ENCODE peak calls at places on chromosomes 2 and 18, in nine cellular contexts. U, L, Y, S, Z, A, W, O and Q are unnamed samples.

GRCh38 chr2:229071292-229071976 is 199.7 kb downstream of the PID1 start:
- DNase-seq in O (no peak), W (peak), A (no peak), L (no peak), S (no peak), U (no peak), Y (no peak), Z (no peak), Q (no peak)

GRCh38 chr18:47407736-47408135 is 156.3 kb upstream of the SKOR2 start:
- DNase-seq in A (no peak), L (no peak), Z (no peak), Y (no peak), W (no peak), S (no peak), U (no peak), O (no peak), Q (no peak)

GRCh38 chr2:102033028-102033749 is 41.4 kb downstream of the IL1R2 start:
- DNase-seq in U (peak), Y (peak), A (peak), Z (no peak), S (peak), L (peak), O (peak), W (peak), Q (peak)

GRCh38 chr2:158723921-158724802 is 71.0 kb upstream of the DAPL1 start:
- DNase-seq in U (no peak), A (peak), O (no peak), W (no peak), Z (no peak), S (no peak), L (no peak), Y (no peak), Q (peak)

GRCh38 chr2:196464311-196464710 is 175.2 kb upstream of the CCDC150 start:
- DNase-seq in Z (no peak), W (no peak), Y (no peak), L (no peak), S (no peak), U (no peak), O (no peak), A (no peak), Q (no peak)

GRCh38 chr2:23480991-23481797 is 96.2 kb downstream of the KLHL29 start:
- DNase-seq in S (no peak), O (no peak), L (peak), A (peak), Z (no peak), U (no peak), W (peak), Y (peak), Q (peak)

GRCh38 chr2:27212626-27213471 is 781 bp upstream of the SLC5A6 start:
- DNase-seq in O (no peak), A (no peak), W (no peak), L (peak), S (no peak), U (peak), Z (no peak), Y (no peak), Q (no peak)

GRCh38 chr2:30206461-30207430 is 24.6 kb upstream of the LBH start:
- DNase-seq in O (no peak), L (no peak), Y (no peak), A (no peak), W (no peak), U (no peak), Z (no peak), S (no peak), Q (peak)

GRCh38 chr18:62369129-62369644 is 44.1 kb downstream of the TNFRSF11A start:
- DNase-seq in A (no peak), U (no peak), Y (no peak), O (no peak), S (no peak), W (no peak), Z (no peak), L (no peak), Q (no peak)

GRCh38 chr2:29000481-29000880 is 19.4 kb downstream of the TOGARAM2 start:
- DNase-seq in L (no peak), Z (peak), Y (no peak), O (peak), A (no peak), S (peak), W (no peak), U (peak), Q (no peak)

GRCh38 chr2:189826039-189826438 is 41.8 kb downstream of the PMS1 start:
- DNase-seq in O (no peak), L (no peak), Y (no peak), A (no peak), S (no peak), U (no peak), W (no peak), Z (no peak), Q (no peak)

GRCh38 chr2:235008584-235009044 is 56.8 kb downstream of the SH3BP4 start:
- DNase-seq in Z (no peak), A (peak), O (no peak), Y (no peak), W (no peak), S (no peak), U (peak), L (no peak), Q (no peak)

GRCh38 chr2:141490886-141491285 is 639.9 kb downstream of the LRP1B start:
- DNase-seq in U (no peak), L (no peak), S (no peak), W (no peak), Y (no peak), A (no peak), O (no peak), Z (no peak), Q (no peak)

GRCh38 chr2:153971914-153972313 is 100.2 kb downstream of the GALNT13 start:
- DNase-seq in L (no peak), Y (no peak), Z (no peak), O (no peak), W (no peak), A (no peak), S (no peak), U (no peak), Q (no peak)

GRCh38 chr2:113173563-113174368 is at the start of gene PSD4:
- DNase-seq in L (no peak), W (no peak), A (no peak), U (peak), O (peak), S (peak), Y (no peak), Z (peak), Q (no peak)

GRCh38 chr18:68397241-68398035 is 317.5 kb downstream of the TMX3 start:
- DNase-seq in U (no peak), L (no peak), A (no peak), O (no peak), Z (no peak), W (no peak), Y (no peak), S (no peak), Q (peak)

GRCh38 chr2:71060871-71061270 is 7.6 kb upstream of the NAGK start:
- DNase-seq in U (no peak), O (no peak), S (no peak), L (no peak), A (no peak), Z (no peak), W (no peak), Y (no peak), Q (no peak)

GRCh38 chr2:166106431-166107015 is 21.3 kb downstream of the SCN1A start:
- DNase-seq in O (no peak), U (no peak), W (no peak), A (no peak), S (no peak), L (no peak), Y (no peak), Z (no peak), Q (peak)

GRCh38 chr2:240250985-240251847 is 110.8 kb upstream of the OTOS start:
- DNase-seq in A (peak), Z (peak), O (peak), W (no peak), L (peak), U (peak), Y (peak), S (peak), Q (peak)

GRCh38 chr2:674319-674985 is 2.8 kb downstream of the TMEM18 start:
- DNase-seq in O (no peak), Z (no peak), W (no peak), A (no peak), U (no peak), Y (no peak), L (no peak), S (no peak), Q (no peak)

GRCh38 chr2:157786663-157787363 is 89.3 kb downstream of the ACVR1 start:
- DNase-seq in S (no peak), L (no peak), Y (no peak), W (no peak), U (no peak), A (no peak), O (no peak), Z (no peak), Q (peak)

GRCh38 chr18:63779386-63779785 is 4.2 kb downstream of the SERPINB7 start:
- DNase-seq in L (no peak), Z (no peak), S (no peak), W (no peak), Y (no peak), O (no peak), U (no peak), A (no peak), Q (no peak)

GRCh38 chr2:172817411-172817810 is 81.8 kb downstream of the RAPGEF4 start:
- DNase-seq in W (no peak), O (no peak), Y (no peak), A (no peak), S (no peak), U (no peak), Z (no peak), L (no peak), Q (peak)

GRCh38 chr2:172811027-172811426 is 75.4 kb downstream of the RAPGEF4 start:
- DNase-seq in S (no peak), Y (no peak), A (no peak), Z (no peak), L (no peak), U (no peak), W (no peak), O (no peak), Q (no peak)

GRCh38 chr2:172813314-172813888 is 77.8 kb downstream of the RAPGEF4 start:
- DNase-seq in U (no peak), O (no peak), W (no peak), S (no peak), Y (no peak), Z (no peak), A (no peak), L (no peak), Q (peak)
- TF ChIP-seq CTCF in U (peak), O (peak), W (peak), S (peak), Y (peak), Z (no peak), A (peak), L (peak), Q (peak)

GRCh38 chr2:34534341-34534740 is 935.2 kb upstream of the FAM98A start:
- DNase-seq in U (no peak), A (no peak), W (no peak), L (no peak), S (no peak), O (no peak), Z (no peak), Y (no peak), Q (no peak)

GRCh38 chr2:34529965-34530364 is 930.9 kb upstream of the FAM98A start:
- DNase-seq in O (no peak), U (no peak), A (no peak), W (no peak), S (no peak), L (no peak), Z (no peak), Y (no peak), Q (no peak)

DNA sequence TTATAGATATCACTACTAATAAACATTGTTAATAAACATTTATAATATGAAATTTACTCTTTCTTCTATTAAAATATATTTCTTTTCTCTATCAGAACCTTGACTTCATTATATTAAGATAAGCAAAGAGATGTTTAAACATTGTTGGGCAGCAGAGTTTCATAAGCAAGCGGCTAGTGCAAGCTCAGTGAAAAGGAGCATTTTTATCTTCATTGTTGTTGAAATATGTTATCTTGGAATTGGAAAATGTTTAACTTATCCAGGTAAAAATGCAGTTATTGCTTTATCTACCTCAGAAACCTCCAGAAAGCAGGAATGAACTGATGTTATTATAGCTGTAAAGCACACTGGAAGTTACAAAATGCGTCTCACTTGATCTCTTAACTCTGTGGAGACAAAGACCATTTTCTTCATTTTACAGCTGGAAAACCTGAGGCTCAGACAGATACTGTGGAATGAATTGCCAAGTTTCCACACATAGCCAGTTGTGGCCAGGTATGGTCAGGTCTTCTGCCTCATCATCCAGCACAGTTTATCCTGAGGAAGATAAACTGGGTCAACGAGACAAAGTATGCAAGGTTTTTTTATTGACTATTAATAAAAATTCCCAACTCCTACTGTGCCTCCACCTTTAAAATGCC is 934.6 kb upstream of the FAM98A start:
- DNase-seq in S (no peak), U (no peak), A (no peak), L (no peak), Z (no peak), W (no peak), O (no peak), Y (no peak), Q (no peak)
- TF ChIP-seq CTCF in S (no peak), U (no peak), A (no peak), L (no peak), Z (no peak), W (no peak), O (no peak), Y (no peak), Q (no peak)

DNA sequence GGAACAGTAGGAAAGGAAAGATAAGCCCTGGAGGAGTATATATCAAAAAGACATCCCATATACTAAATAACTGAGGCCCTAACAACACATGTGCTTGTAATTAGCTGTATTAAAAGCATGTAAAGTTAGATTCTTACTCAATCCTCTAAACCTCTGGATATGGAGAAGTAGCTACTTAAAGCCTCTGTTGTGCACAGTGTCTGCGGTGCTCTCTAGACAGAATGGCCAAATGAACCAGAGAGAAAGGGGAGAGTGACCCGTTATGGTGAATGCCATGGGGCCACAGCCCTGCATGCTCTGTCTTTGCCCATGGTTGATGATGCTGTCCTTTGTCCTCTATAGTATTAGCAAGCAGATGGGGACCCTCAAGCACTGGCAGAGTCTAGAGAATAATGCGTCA is 104.4 kb upstream of the SLC8A1 start:
- DNase-seq in U (no peak), O (no peak), A (no peak), L (no peak), Y (no peak), W (no peak), Z (no peak), S (no peak), Q (no peak)
- TF ChIP-seq CTCF in U (no peak), O (no peak), A (no peak), L (no peak), Y (no peak), W (no peak), Z (no peak), S (no peak), Q (no peak)

DNA sequence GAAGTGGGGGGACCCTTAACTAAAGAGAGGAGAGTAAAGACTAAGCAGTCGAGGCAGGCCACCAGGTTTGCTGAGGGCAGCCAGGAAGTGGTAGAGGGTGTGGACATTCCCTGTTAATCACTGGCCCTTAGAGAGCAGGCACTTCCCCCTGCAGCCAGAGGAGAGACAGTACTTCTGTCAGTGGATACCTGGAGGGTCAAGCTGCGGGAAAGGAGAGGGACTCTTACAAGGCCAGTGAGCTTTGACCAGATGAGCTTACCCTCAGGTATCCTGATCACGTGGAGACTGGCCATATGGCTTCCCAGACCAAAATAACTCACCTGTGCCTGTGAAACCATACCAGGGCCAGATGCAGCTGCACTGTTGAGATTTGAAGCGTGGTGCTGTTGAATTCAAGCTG is 28.6 kb downstream of the ITGA6 start:
- DNase-seq in W (no peak), Y (no peak), L (no peak), Z (no peak), O (no peak), S (no peak), A (peak), U (no peak), Q (no peak)
- TF ChIP-seq CTCF in W (no peak), Y (peak), L (no peak), Z (no peak), O (no peak), S (no peak), A (no peak), U (no peak), Q (no peak)

DNA sequence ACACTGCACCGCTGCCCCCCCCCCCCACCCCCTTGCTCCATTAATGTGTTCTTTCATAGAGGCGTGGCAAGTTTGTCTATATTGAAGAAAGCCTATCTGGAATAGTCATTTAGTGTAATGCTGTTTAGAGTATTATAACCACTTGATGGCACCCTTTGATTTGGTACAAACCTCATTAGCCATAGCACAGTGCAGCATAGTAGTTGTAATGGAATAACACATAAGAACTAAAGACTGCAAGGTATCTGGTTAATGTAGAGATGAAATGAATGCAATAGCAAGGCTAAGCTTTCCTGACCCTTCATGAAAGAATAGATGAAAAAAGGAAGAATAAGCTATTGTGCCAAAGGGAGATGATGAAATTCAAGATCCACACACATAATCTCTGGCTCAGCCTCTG is 81.9 kb downstream of the EHBP1 start:
- DNase-seq in A (no peak), W (no peak), O (no peak), L (no peak), Y (no peak), Z (no peak), S (no peak), U (no peak), Q (peak)
- TF ChIP-seq CTCF in A (no peak), W (peak), O (no peak), L (peak), Y (peak), Z (no peak), S (peak), U (no peak), Q (peak)

DNA sequence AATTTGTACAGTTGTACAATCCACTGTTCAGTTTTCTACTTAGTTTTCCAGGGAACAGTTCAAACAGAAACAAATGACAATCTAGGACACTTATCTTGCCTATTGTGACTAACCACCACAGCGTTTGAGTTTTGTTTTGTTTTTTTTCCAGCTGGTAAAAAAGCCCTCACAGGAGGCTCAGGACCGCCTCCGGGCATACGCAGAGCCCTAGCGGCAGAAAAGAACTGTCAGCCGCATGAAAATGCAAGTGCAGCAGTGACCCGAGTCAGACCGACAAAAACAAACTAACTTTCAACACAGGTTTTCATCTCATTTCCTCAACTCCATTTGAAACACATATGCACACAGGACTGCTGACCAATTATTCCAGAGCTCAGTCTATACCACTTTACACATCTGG is 68.6 kb downstream of the STEAP3 start:
- DNase-seq in Z (no peak), O (no peak), U (no peak), W (no peak), Y (no peak), A (no peak), L (no peak), S (peak), Q (no peak)
- TF ChIP-seq CTCF in Z (no peak), O (no peak), U (no peak), W (no peak), Y (peak), A (no peak), L (peak), S (peak), Q (no peak)

GRCh38 chr2:211361383-211361782 is 805.0 kb downstream of the CPS1 start:
- DNase-seq in O (no peak), Y (no peak), W (no peak), S (no peak), A (no peak), L (no peak), Z (no peak), U (no peak), Q (no peak)
- TF ChIP-seq CTCF in O (no peak), Y (no peak), W (no peak), S (no peak), A (no peak), L (no peak), Z (no peak), U (no peak), Q (no peak)

DNA sequence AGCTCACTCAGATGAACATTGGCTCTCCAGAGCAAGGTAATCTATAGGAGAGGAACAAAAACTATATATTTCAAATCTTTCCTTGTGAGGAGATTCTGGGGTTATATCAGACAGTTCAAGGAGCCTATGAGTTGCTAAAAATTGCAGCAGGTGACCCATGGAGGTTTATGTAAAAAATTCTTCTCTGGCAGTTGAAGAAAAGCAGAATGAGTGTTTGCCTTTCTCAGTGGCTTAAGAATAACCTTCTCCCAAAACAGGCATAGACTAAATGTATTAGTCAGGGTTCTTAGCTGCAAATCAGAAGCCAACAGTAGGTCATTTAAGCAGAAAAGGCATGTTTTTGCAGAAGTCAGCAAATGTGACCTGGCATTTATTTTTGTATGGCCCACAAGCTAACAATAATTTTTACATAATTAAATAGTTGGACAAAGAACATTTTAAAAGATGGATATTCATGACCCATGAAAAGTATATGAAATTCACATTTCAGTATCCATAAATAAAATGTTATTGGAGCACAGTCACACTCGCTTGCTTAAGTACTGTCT is 93.3 kb upstream of the TLK1 start:
- DNase-seq in L (no peak), W (no peak), Y (no peak), Z (no peak), A (no peak), U (no peak), O (no peak), S (no peak), Q (no peak)
- TF ChIP-seq CTCF in L (no peak), W (no peak), Y (no peak), Z (no peak), A (no peak), U (no peak), O (no peak), S (no peak), Q (no peak)

DNA sequence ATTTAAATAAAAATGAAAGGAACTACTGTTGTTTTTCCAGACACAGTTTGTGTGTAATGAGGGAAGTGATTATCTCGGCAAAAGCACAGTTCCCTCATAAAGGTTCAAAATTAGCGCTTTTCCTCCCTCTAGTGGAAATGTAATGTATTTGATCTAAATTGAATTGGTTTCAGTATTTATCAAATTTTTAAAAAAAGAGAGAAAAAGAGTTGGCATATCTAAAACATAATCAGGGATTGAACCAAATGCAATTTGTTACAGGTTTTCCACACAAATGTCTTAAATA is 37.5 kb downstream of the CMPK2 start:
- DNase-seq in Y (peak), S (no peak), Z (no peak), L (no peak), W (no peak), O (no peak), A (no peak), U (no peak), Q (peak)
- TF ChIP-seq CTCF in Y (peak), S (peak), Z (peak), L (peak), W (peak), O (peak), A (no peak), U (peak), Q (peak)

GRCh38 chr2:97819769-97820168 is 106.4 kb downstream of the ZAP70 start:
- DNase-seq in Y (no peak), L (no peak), U (no peak), Z (no peak), A (no peak), W (no peak), S (no peak), O (no peak), Q (no peak)
- TF ChIP-seq CTCF in Y (no peak), L (no peak), U (no peak), Z (no peak), A (no peak), W (no peak), S (no peak), O (no peak), Q (no peak)